ENCODE peak calls at places on chromosomes 2 and 18, in ten cellular contexts. One of them, this sample, is unnamed.
A peak's percentile ranks its signal among the peaks of the same experiment; 100 is the strongest.

GRCh38 chr2:194698012-194698411 is 959.0 kb upstream of the SLC39A10 start:
- DNase-seq in GM12864: no peak
- DNase-seq in heart left ventricle: no peak
- DNase-seq in choroid plexus epithelial cell: no peak
- DNase-seq in body of pancreas: no peak
- DNase-seq in CD8-positive, alpha-beta T cell: no peak
- DNase-seq in WTC11: no peak
- DNase-seq in left lung: no peak
- DNase-seq in progenitor cell of endocrine pancreas: no peak
- DNase-seq in HL-60: no peak
- DNase-seq in this sample: no peak

GRCh38 chr2:138090330-138090729 is 126.1 kb downstream of the HNMT start:
- DNase-seq in CD8-positive, alpha-beta T cell: no peak
- DNase-seq in HL-60: no peak
- DNase-seq in body of pancreas: peak; percentile 28
- DNase-seq in heart left ventricle: no peak
- DNase-seq in WTC11: no peak
- DNase-seq in GM12864: no peak
- DNase-seq in progenitor cell of endocrine pancreas: no peak
- DNase-seq in left lung: no peak
- DNase-seq in choroid plexus epithelial cell: peak; percentile 84
- DNase-seq in this sample: no peak

GRCh38 chr2:239608723-239609122 is 207.9 kb upstream of the HDAC4 start:
- DNase-seq in WTC11: no peak
- DNase-seq in GM12864: no peak
- DNase-seq in choroid plexus epithelial cell: no peak
- DNase-seq in progenitor cell of endocrine pancreas: no peak
- DNase-seq in body of pancreas: no peak
- DNase-seq in left lung: no peak
- DNase-seq in heart left ventricle: peak; percentile 8
- DNase-seq in CD8-positive, alpha-beta T cell: no peak
- DNase-seq in HL-60: no peak
- DNase-seq in this sample: no peak

GRCh38 chr18:65876310-65876709 is 125.5 kb downstream of the CDH7 start:
- DNase-seq in HL-60: no peak
- DNase-seq in GM12864: no peak
- DNase-seq in left lung: no peak
- DNase-seq in CD8-positive, alpha-beta T cell: no peak
- DNase-seq in progenitor cell of endocrine pancreas: no peak
- DNase-seq in heart left ventricle: no peak
- DNase-seq in WTC11: no peak
- DNase-seq in body of pancreas: no peak
- DNase-seq in choroid plexus epithelial cell: no peak
- DNase-seq in this sample: no peak

GRCh38 chr2:37819228-37819627 is 105.9 kb upstream of the RMDN2 start:
- DNase-seq in GM12864: no peak
- DNase-seq in HL-60: no peak
- DNase-seq in left lung: no peak
- DNase-seq in CD8-positive, alpha-beta T cell: no peak
- DNase-seq in progenitor cell of endocrine pancreas: no peak
- DNase-seq in WTC11: no peak
- DNase-seq in choroid plexus epithelial cell: peak; percentile 80
- DNase-seq in body of pancreas: no peak
- DNase-seq in heart left ventricle: no peak
- DNase-seq in this sample: no peak

GRCh38 chr2:180655842-180656454 is 324.5 kb upstream of the UBE2E3 start:
- DNase-seq in HL-60: no peak
- DNase-seq in WTC11: no peak
- DNase-seq in GM12864: no peak
- DNase-seq in body of pancreas: no peak
- DNase-seq in left lung: no peak
- DNase-seq in progenitor cell of endocrine pancreas: no peak
- DNase-seq in heart left ventricle: no peak
- DNase-seq in CD8-positive, alpha-beta T cell: no peak
- DNase-seq in choroid plexus epithelial cell: no peak
- DNase-seq in this sample: no peak

GRCh38 chr18:77056399-77057015 is 76.1 kb downstream of the MBP start:
- DNase-seq in progenitor cell of endocrine pancreas: no peak
- DNase-seq in choroid plexus epithelial cell: peak; percentile 62
- DNase-seq in HL-60: no peak
- DNase-seq in left lung: no peak
- DNase-seq in WTC11: no peak
- DNase-seq in GM12864: no peak
- DNase-seq in body of pancreas: no peak
- DNase-seq in heart left ventricle: no peak
- DNase-seq in CD8-positive, alpha-beta T cell: no peak
- DNase-seq in this sample: no peak

GRCh38 chr2:39942970-39943369 is 163.9 kb upstream of the THUMPD2 start:
- DNase-seq in left lung: no peak
- DNase-seq in HL-60: no peak
- DNase-seq in GM12864: no peak
- DNase-seq in heart left ventricle: no peak
- DNase-seq in progenitor cell of endocrine pancreas: no peak
- DNase-seq in body of pancreas: no peak
- DNase-seq in WTC11: no peak
- DNase-seq in choroid plexus epithelial cell: peak; percentile 7
- DNase-seq in CD8-positive, alpha-beta T cell: no peak
- DNase-seq in this sample: no peak

GRCh38 chr2:225056330-225057073 is 14.2 kb upstream of the DOCK10 start:
- DNase-seq in WTC11: no peak
- DNase-seq in CD8-positive, alpha-beta T cell: peak; percentile 27
- DNase-seq in GM12864: no peak
- DNase-seq in heart left ventricle: no peak
- DNase-seq in choroid plexus epithelial cell: peak; percentile 76
- DNase-seq in left lung: no peak
- DNase-seq in body of pancreas: no peak
- DNase-seq in progenitor cell of endocrine pancreas: no peak
- DNase-seq in HL-60: no peak
- DNase-seq in this sample: no peak

GRCh38 chr2:225055714-225056113 is 13.4 kb upstream of the DOCK10 start:
- DNase-seq in heart left ventricle: no peak
- DNase-seq in choroid plexus epithelial cell: no peak
- DNase-seq in left lung: no peak
- DNase-seq in HL-60: no peak
- DNase-seq in progenitor cell of endocrine pancreas: no peak
- DNase-seq in GM12864: no peak
- DNase-seq in body of pancreas: no peak
- DNase-seq in WTC11: no peak
- DNase-seq in CD8-positive, alpha-beta T cell: no peak
- DNase-seq in this sample: no peak

GRCh38 chr2:225052703-225053102 is 10.4 kb upstream of the DOCK10 start:
- DNase-seq in body of pancreas: no peak
- DNase-seq in GM12864: no peak
- DNase-seq in left lung: no peak
- DNase-seq in heart left ventricle: no peak
- DNase-seq in HL-60: no peak
- DNase-seq in choroid plexus epithelial cell: peak; percentile 52
- DNase-seq in progenitor cell of endocrine pancreas: no peak
- DNase-seq in CD8-positive, alpha-beta T cell: peak; percentile 38
- DNase-seq in WTC11: no peak
- DNase-seq in this sample: no peak
- TF ChIP-seq CTCF in body of pancreas: no peak
- TF ChIP-seq CTCF in GM12864: no peak
- TF ChIP-seq CTCF in left lung: no peak
- TF ChIP-seq CTCF in heart left ventricle: no peak
- TF ChIP-seq CTCF in HL-60: no peak
- TF ChIP-seq CTCF in choroid plexus epithelial cell: no peak
- TF ChIP-seq CTCF in progenitor cell of endocrine pancreas: no peak
- TF ChIP-seq CTCF in CD8-positive, alpha-beta T cell: no peak
- TF ChIP-seq CTCF in WTC11: no peak
- TF ChIP-seq CTCF in this sample: no peak

GRCh38 chr2:191152841-191153240 is 2.0 kb upstream of the STAT4 start:
- DNase-seq in WTC11: no peak
- DNase-seq in choroid plexus epithelial cell: peak; percentile 53
- DNase-seq in left lung: no peak
- DNase-seq in progenitor cell of endocrine pancreas: no peak
- DNase-seq in CD8-positive, alpha-beta T cell: peak; percentile 28
- DNase-seq in GM12864: no peak
- DNase-seq in HL-60: no peak
- DNase-seq in body of pancreas: no peak
- DNase-seq in heart left ventricle: peak; percentile 27
- DNase-seq in this sample: no peak

GRCh38 chr2:191158179-191158578 is 7.4 kb upstream of the STAT4 start:
- DNase-seq in GM12864: no peak
- DNase-seq in CD8-positive, alpha-beta T cell: no peak
- DNase-seq in WTC11: no peak
- DNase-seq in body of pancreas: no peak
- DNase-seq in left lung: no peak
- DNase-seq in progenitor cell of endocrine pancreas: no peak
- DNase-seq in heart left ventricle: no peak
- DNase-seq in choroid plexus epithelial cell: no peak
- DNase-seq in HL-60: no peak
- DNase-seq in this sample: no peak

GRCh38 chr2:191151315-191151698 is 513 bp upstream of the STAT4 start:
- DNase-seq in HL-60: no peak
- DNase-seq in left lung: no peak
- DNase-seq in GM12864: no peak
- DNase-seq in choroid plexus epithelial cell: no peak
- DNase-seq in progenitor cell of endocrine pancreas: no peak
- DNase-seq in body of pancreas: no peak
- DNase-seq in heart left ventricle: no peak
- DNase-seq in CD8-positive, alpha-beta T cell: no peak
- DNase-seq in WTC11: peak; percentile 19
- DNase-seq in this sample: no peak

GRCh38 chr2:191158751-191159150 is 8.0 kb upstream of the STAT4 start:
- DNase-seq in left lung: no peak
- DNase-seq in heart left ventricle: no peak
- DNase-seq in HL-60: no peak
- DNase-seq in progenitor cell of endocrine pancreas: no peak
- DNase-seq in WTC11: no peak
- DNase-seq in GM12864: no peak
- DNase-seq in body of pancreas: no peak
- DNase-seq in CD8-positive, alpha-beta T cell: no peak
- DNase-seq in choroid plexus epithelial cell: no peak
- DNase-seq in this sample: no peak

DNA sequence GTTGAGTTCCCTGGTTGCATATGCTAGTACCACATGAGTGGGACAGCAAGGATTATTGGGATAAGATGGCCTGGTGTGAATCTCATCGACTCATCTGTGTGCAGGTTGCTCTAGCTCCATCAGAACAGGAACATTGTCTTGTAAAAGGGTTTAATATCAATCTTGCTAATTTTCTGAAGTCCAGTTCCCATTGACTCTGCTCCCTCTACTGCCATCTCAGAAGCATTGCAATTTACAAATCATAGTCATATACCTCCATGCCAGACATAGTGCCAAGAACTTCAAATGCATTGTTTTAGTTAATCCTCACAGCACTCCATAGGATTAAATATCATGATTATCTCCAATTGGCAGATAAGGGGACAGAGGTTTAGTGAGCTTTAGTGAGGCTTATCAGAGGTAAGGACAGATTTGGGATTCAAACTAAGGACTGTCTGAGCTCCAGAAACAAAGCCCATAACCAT is 4.8 kb upstream of the STAT4 start:
- DNase-seq in WTC11: no peak
- DNase-seq in choroid plexus epithelial cell: peak; percentile 84
- DNase-seq in left lung: no peak
- DNase-seq in body of pancreas: no peak
- DNase-seq in CD8-positive, alpha-beta T cell: no peak
- DNase-seq in HL-60: no peak
- DNase-seq in GM12864: no peak
- DNase-seq in heart left ventricle: no peak
- DNase-seq in progenitor cell of endocrine pancreas: no peak
- DNase-seq in this sample: no peak
- TF ChIP-seq CTCF in WTC11: peak; percentile 27
- TF ChIP-seq CTCF in choroid plexus epithelial cell: peak; percentile 83
- TF ChIP-seq CTCF in left lung: peak; percentile 50
- TF ChIP-seq CTCF in body of pancreas: peak; percentile 42
- TF ChIP-seq CTCF in CD8-positive, alpha-beta T cell: peak; percentile 83
- TF ChIP-seq CTCF in HL-60: peak; percentile 47
- TF ChIP-seq CTCF in GM12864: peak; percentile 76
- TF ChIP-seq CTCF in heart left ventricle: peak; percentile 51
- TF ChIP-seq CTCF in progenitor cell of endocrine pancreas: peak; percentile 52
- TF ChIP-seq CTCF in this sample: peak; percentile 31

GRCh38 chr2:231360881-231361294 is 34.6 kb upstream of the B3GNT7 start:
- DNase-seq in GM12864: no peak
- DNase-seq in left lung: no peak
- DNase-seq in heart left ventricle: no peak
- DNase-seq in CD8-positive, alpha-beta T cell: no peak
- DNase-seq in HL-60: no peak
- DNase-seq in choroid plexus epithelial cell: no peak
- DNase-seq in body of pancreas: peak; percentile 50
- DNase-seq in progenitor cell of endocrine pancreas: no peak
- DNase-seq in WTC11: no peak
- DNase-seq in this sample: no peak

GRCh38 chr2:231359948-231360347 is 35.6 kb upstream of the B3GNT7 start:
- DNase-seq in HL-60: no peak
- DNase-seq in heart left ventricle: no peak
- DNase-seq in choroid plexus epithelial cell: no peak
- DNase-seq in progenitor cell of endocrine pancreas: no peak
- DNase-seq in WTC11: no peak
- DNase-seq in CD8-positive, alpha-beta T cell: no peak
- DNase-seq in left lung: no peak
- DNase-seq in body of pancreas: no peak
- DNase-seq in GM12864: no peak
- DNase-seq in this sample: no peak

GRCh38 chr2:231359484-231359883 is 36.0 kb upstream of the B3GNT7 start:
- DNase-seq in WTC11: no peak
- DNase-seq in choroid plexus epithelial cell: no peak
- DNase-seq in left lung: no peak
- DNase-seq in heart left ventricle: no peak
- DNase-seq in body of pancreas: no peak
- DNase-seq in HL-60: no peak
- DNase-seq in CD8-positive, alpha-beta T cell: no peak
- DNase-seq in GM12864: no peak
- DNase-seq in progenitor cell of endocrine pancreas: no peak
- DNase-seq in this sample: no peak

GRCh38 chr2:231361701-231362588 is 33.6 kb upstream of the B3GNT7 start:
- DNase-seq in heart left ventricle: no peak
- DNase-seq in WTC11: no peak
- DNase-seq in CD8-positive, alpha-beta T cell: no peak
- DNase-seq in GM12864: peak; percentile 52
- DNase-seq in progenitor cell of endocrine pancreas: no peak
- DNase-seq in body of pancreas: no peak
- DNase-seq in left lung: no peak
- DNase-seq in choroid plexus epithelial cell: no peak
- DNase-seq in HL-60: peak; percentile 70
- DNase-seq in this sample: no peak

GRCh38 chr2:231360401-231360800 is 35.1 kb upstream of the B3GNT7 start:
- DNase-seq in HL-60: no peak
- DNase-seq in heart left ventricle: no peak
- DNase-seq in WTC11: peak; percentile 51
- DNase-seq in choroid plexus epithelial cell: no peak
- DNase-seq in GM12864: no peak
- DNase-seq in body of pancreas: no peak
- DNase-seq in CD8-positive, alpha-beta T cell: no peak
- DNase-seq in progenitor cell of endocrine pancreas: no peak
- DNase-seq in left lung: no peak
- DNase-seq in this sample: no peak
- TF ChIP-seq CTCF in HL-60: no peak
- TF ChIP-seq CTCF in heart left ventricle: no peak
- TF ChIP-seq CTCF in WTC11: no peak
- TF ChIP-seq CTCF in choroid plexus epithelial cell: no peak
- TF ChIP-seq CTCF in GM12864: no peak
- TF ChIP-seq CTCF in body of pancreas: no peak
- TF ChIP-seq CTCF in CD8-positive, alpha-beta T cell: no peak
- TF ChIP-seq CTCF in progenitor cell of endocrine pancreas: no peak
- TF ChIP-seq CTCF in left lung: no peak
- TF ChIP-seq CTCF in this sample: no peak

DNA sequence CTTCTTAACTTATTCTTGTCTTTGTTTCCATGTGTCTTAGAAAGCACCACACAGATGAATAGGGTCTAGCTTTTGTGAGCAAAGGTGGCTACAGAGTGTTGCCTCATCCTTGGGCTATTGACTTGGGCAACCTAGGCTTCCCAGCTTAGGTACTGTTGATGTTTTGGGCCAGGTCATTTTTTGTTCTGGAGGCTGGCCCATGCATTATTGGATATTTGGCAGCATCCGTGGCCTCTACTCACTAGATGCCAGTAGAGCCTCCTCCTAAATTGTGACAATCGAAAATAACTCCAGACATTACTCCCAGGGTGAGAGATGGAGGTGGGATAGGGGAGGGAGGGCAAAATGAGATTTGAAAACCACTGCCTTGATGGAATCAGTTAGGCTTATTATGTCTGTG is 127.3 kb upstream of the EPC2 start:
- DNase-seq in progenitor cell of endocrine pancreas: no peak
- DNase-seq in left lung: no peak
- DNase-seq in body of pancreas: no peak
- DNase-seq in choroid plexus epithelial cell: no peak
- DNase-seq in CD8-positive, alpha-beta T cell: no peak
- DNase-seq in heart left ventricle: no peak
- DNase-seq in WTC11: no peak
- DNase-seq in HL-60: no peak
- DNase-seq in GM12864: no peak
- DNase-seq in this sample: no peak
- TF ChIP-seq CTCF in progenitor cell of endocrine pancreas: no peak
- TF ChIP-seq CTCF in left lung: no peak
- TF ChIP-seq CTCF in body of pancreas: no peak
- TF ChIP-seq CTCF in choroid plexus epithelial cell: no peak
- TF ChIP-seq CTCF in CD8-positive, alpha-beta T cell: no peak
- TF ChIP-seq CTCF in heart left ventricle: no peak
- TF ChIP-seq CTCF in WTC11: no peak
- TF ChIP-seq CTCF in HL-60: no peak
- TF ChIP-seq CTCF in GM12864: no peak
- TF ChIP-seq CTCF in this sample: no peak

This sample was measured in mesothelial cell of epicardium.